ENCODE peak calls at places on chromosomes 16 and 17, in five cellular contexts. B, F, G, R and Y are unnamed samples.
A peak's percentile ranks its signal among the peaks of the same experiment; 100 is the strongest.

GRCh38 chr17:48576479-48577309 is 1.5 kb downstream of the HOXB4 start:
- DNase-seq in G (no peak), F (peak; percentile 83), R (no peak), B (peak; percentile 82), Y (no peak)

GRCh38 chr16:27462200-27462845 is 60.3 kb downstream of the IL21R start:
- DNase-seq in B (no peak), F (no peak), R (no peak), G (no peak), Y (no peak)

GRCh38 chr17:41695134-41695661 is 6.5 kb downstream of the EIF1 start:
- DNase-seq in G (peak; percentile 41), R (no peak), F (peak; percentile 22), B (no peak), Y (no peak)

GRCh38 chr16:69410285-69410990 is 14.0 kb upstream of the CYB5B start:
- DNase-seq in R (no peak), G (peak; percentile 80), B (no peak), F (peak; percentile 83), Y (no peak)

GRCh38 chr16:87715658-87716057 is 50.1 kb downstream of the KLHDC4 start:
- DNase-seq in R (no peak), F (peak; percentile 34), B (no peak), G (no peak), Y (no peak)

GRCh38 chr16:85582177-85582888 is 30.8 kb upstream of the GSE1 start:
- DNase-seq in R (no peak), G (no peak), B (no peak), F (no peak), Y (no peak)

GRCh38 chr17:83203073-83203471 is 123.7 kb downstream of the METRNL start:
- DNase-seq in F (peak; percentile 94), R (no peak), G (no peak), B (no peak), Y (no peak)

GRCh38 chr17:8630802-8631553 is 453 bp upstream of the MYH10 start:
- DNase-seq in G (peak; percentile 100), R (peak; percentile 82), B (peak; percentile 98), F (peak; percentile 100), Y (peak; percentile 98)

GRCh38 chr17:63033142-63033541 is 67.1 kb downstream of the TANC2 start:
- DNase-seq in G (no peak), F (no peak), R (no peak), B (no peak), Y (no peak)

GRCh38 chr17:41456206-41456605 is 11.0 kb downstream of the KRT32 start:
- DNase-seq in R (no peak), F (no peak), B (no peak), G (peak; percentile 25), Y (no peak)

GRCh38 chr17:82942166-82943130 is 102.6 kb upstream of the ZNF750 start:
- DNase-seq in B (no peak), R (no peak), G (no peak), F (no peak), Y (no peak)

GRCh38 chr16:88807142-88807625 is 3.6 kb downstream of the CDT1 start:
- DNase-seq in G (no peak), F (no peak), B (no peak), R (no peak), Y (no peak)

GRCh38 chr16:65574311-65574966 is 452.6 kb upstream of the CDH11 start:
- DNase-seq in G (no peak), R (no peak), F (no peak), B (no peak), Y (no peak)

GRCh38 chr16:52537463-52537862 is 9.5 kb downstream of the TOX3 start:
- DNase-seq in B (no peak), F (no peak), R (no peak), G (peak; percentile 22), Y (no peak)

GRCh38 chr17:45394913-45395568 is 37.6 kb downstream of the ARHGAP27 start:
- DNase-seq in R (no peak), G (peak; percentile 88), F (peak; percentile 90), B (peak; percentile 93), Y (peak; percentile 95)

GRCh38 chr17:44216173-44216572 is 3.3 kb downstream of the UBTF start:
- DNase-seq in R (peak; percentile 71), B (no peak), F (no peak), G (no peak), Y (no peak)
- H3K4me3 ChIP-seq in R (peak overlapping the region; percentile 82), B (no peak overlapping the region), F (no peak overlapping the region), G (no peak overlapping the region), Y (no peak overlapping the region)

DNA sequence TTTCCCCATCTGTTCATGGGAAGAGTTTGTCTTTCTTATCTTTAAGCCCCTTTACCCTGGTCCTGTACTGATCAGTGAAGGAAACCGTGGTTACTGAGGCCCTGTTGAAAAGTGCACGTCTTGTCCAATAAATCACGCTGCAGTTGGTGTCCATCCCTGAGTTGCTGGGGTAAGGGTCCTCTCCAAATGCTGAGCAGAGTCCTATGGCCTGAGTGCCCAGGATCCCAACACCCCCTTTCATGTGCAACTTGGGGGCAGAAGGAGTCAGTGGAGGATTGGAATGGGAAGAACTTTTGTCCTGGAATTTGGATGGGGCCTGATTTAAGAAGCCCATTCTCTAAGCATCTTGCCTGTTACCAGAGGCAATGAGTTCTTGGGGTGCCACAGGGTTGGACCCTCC is 7.0 kb upstream of the TBX2 start:
- DNase-seq in B (no peak), R (no peak), F (no peak), G (no peak), Y (no peak)
- TF ChIP-seq RCOR1 in B (no peak), R (no peak), F (no peak), G (no peak), Y (no peak)

GRCh38 chr17:3004925-3005324 is 58.5 kb downstream of the OR1D5 start:
- DNase-seq in R (no peak), B (no peak), G (no peak), F (no peak), Y (peak; percentile 62)
- H3K4me3 ChIP-seq in R (peak overlapping the region; percentile 40), B (no peak overlapping the region), G (no peak overlapping the region), F (no peak overlapping the region), Y (no peak overlapping the region)

GRCh38 chr17:68034452-68034776 is 1.1 kb upstream of the KPNA2 start:
- DNase-seq in G (no peak), B (no peak), R (no peak), F (no peak), Y (no peak)

GRCh38 chr17:68035523-68036303 is at the start of gene KPNA2:
- DNase-seq in B (peak; percentile 97), R (peak; percentile 93), G (peak; percentile 99), F (peak; percentile 98), Y (peak; percentile 99)

GRCh38 chr17:68035131-68035522 is 408 bp upstream of the KPNA2 start:
- DNase-seq in B (peak; percentile 98), R (no peak), G (no peak), F (no peak), Y (no peak)

GRCh38 chr17:68036304-68037147 is 991 bp downstream of the KPNA2 start:
- DNase-seq in G (no peak), B (no peak), R (no peak), F (peak; percentile 59), Y (no peak)

GRCh38 chr17:68033636-68034451 is 1.7 kb upstream of the KPNA2 start:
- DNase-seq in G (peak; percentile 94), R (no peak), F (peak; percentile 65), B (peak; percentile 48), Y (peak; percentile 51)
- TF ChIP-seq RCOR1 in G (no peak), R (no peak), F (no peak), B (no peak), Y (no peak)

GRCh38 chr16:11896776-11897175 is 19.0 kb downstream of the GSPT1 start:
- DNase-seq in F (peak; percentile 92), R (no peak), G (no peak), B (no peak), Y (no peak)
- H3K4me3 ChIP-seq in F (no peak overlapping the region), R (no peak overlapping the region), G (no peak overlapping the region), B (no peak overlapping the region), Y (no peak overlapping the region)

DNA sequence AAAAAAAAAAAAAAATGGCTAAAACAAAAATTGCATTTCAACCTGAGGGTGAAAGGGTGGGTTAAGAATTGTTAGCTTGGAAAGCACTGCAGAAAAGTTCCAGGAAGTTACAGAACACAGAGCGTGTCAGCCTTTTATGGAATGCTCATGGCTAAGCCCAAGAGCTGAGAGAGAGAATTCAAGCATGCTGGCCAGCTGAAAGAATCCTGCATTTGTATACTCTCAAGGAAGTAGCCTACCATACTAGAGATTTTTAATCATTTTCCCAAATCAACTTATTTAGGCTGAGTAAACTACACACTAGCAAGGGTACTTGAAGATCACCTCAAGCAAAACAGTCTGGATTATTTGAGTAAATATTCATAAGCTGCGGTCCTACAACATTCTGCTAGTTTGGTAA is 153.9 kb downstream of the KCNJ2 start:
- DNase-seq in G (no peak), R (no peak), F (no peak), B (no peak), Y (no peak)
- TF ChIP-seq RCOR1 in G (no peak), R (no peak), F (no peak), B (no peak), Y (no peak)

DNA sequence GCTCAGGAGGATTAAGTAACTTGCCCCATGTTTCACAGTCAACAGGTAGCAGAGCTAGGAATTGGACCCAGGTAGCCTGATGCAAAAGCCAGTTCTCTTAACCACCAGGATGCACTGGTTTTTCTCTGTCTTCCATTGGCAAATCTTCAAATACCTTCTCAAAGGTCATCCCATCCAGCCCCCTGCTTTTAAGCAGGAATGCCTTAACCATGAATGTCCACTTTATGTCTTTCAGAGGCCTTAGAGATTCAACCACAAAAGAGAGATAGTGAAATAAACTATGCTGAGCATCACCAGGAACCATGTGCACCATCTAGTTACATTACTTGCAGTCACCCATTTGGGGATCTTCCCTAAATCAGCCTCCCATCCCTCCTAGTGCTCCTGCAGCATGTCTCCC is 94.3 kb downstream of the C17orf67 start:
- DNase-seq in B (no peak), G (no peak), R (no peak), F (peak; percentile 65), Y (no peak)
- H3K4me3 ChIP-seq in B (no peak overlapping the region), G (no peak overlapping the region), R (no peak overlapping the region), F (no peak overlapping the region), Y (no peak overlapping the region)

GRCh38 chr17:80097307-80097630 is 4.1 kb upstream of the GAA start:
- DNase-seq in F (no peak), B (no peak), G (no peak), R (no peak), Y (no peak)
- TF ChIP-seq RCOR1 in F (no peak), B (no peak), G (no peak), R (no peak), Y (no peak)